ENCODE peak calls at places on chromosomes 7 and 10, in four cellular contexts. J, B, A and P are unnamed samples.

GRCh38 chr10:133142523-133143199 is 17.4 kb upstream of the KNDC1 start:
- DNase-seq in J (no peak), B (no peak), A (no peak), P (no peak)

GRCh38 chr10:101284171-101285092 is 55.2 kb upstream of the LBX1 start:
- DNase-seq in J (no peak), B (peak), A (no peak), P (no peak)

GRCh38 chr10:44206127-44206818 is 178.6 kb downstream of the CXCL12 start:
- DNase-seq in J (no peak), B (no peak), A (no peak), P (no peak)

GRCh38 chr10:34405611-34406462 is 409.3 kb downstream of the PARD3 start:
- DNase-seq in J (no peak), B (no peak), A (peak), P (no peak)

GRCh38 chr7:131284702-131285419 is 42.8 kb upstream of the MKLN1 start:
- DNase-seq in J (no peak), B (no peak), A (no peak), P (no peak)

GRCh38 chr7:55405856-55406541 is 40.9 kb downstream of the LANCL2 start:
- DNase-seq in J (no peak), B (no peak), A (no peak), P (no peak)

GRCh38 chr10:83612746-83613145 is 526.6 kb upstream of the GHITM start:
- DNase-seq in J (no peak), B (no peak), A (no peak), P (no peak)

GRCh38 chr10:75803816-75804576 is 372.6 kb downstream of the LRMDA start:
- DNase-seq in J (no peak), B (no peak), A (no peak), P (no peak)

GRCh38 chr7:29468196-29468595 is 95.4 kb upstream of the PRR15 start:
- DNase-seq in J (no peak), B (no peak), A (no peak), P (no peak)

GRCh38 chr10:66514666-66515065 is 411.2 kb upstream of the LRRTM3 start:
- DNase-seq in J (no peak), B (no peak), A (no peak), P (no peak)

GRCh38 chr10:66513504-66513903 is 412.3 kb upstream of the LRRTM3 start:
- DNase-seq in J (no peak), B (no peak), A (no peak), P (no peak)
- TF ChIP-seq TCF12 in J (no peak), B (no peak), A (no peak), P (no peak)

DNA sequence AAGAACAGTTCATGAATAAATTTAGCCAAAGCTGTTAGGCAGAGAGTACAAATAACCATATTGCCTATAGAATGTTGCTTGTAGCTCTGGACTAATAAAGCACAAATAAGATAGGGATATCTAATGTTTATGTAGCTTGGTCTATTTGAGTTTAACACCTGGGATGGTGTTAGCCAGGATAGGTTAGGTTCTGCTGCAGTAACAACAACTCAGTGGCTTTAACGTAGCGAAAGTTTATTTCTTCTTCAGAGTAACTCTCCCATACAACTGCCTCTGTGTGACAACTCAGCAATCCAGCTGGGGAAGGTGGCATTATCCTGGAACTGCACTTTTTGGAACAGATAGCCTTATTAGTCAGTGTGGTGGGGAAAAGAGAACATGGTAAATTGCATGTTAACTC is 52.2 kb upstream of the STEAP4 start:
- DNase-seq in J (no peak), B (no peak), A (no peak), P (no peak)
- TF ChIP-seq JUND in J (no peak), B (no peak), A (no peak), P (no peak)

GRCh38 chr10:55220975-55221374 is 419.9 kb upstream of the PCDH15 start:
- DNase-seq in J (no peak), B (no peak), A (no peak), P (no peak)
- TF ChIP-seq TCF12 in J (no peak), B (no peak), A (no peak), P (no peak)

GRCh38 chr7:148380581-148381419 is 209.8 kb upstream of the C7orf33 start:
- DNase-seq in J (no peak), B (peak), A (peak), P (no peak)

GRCh38 chr7:148382585-148382984 is 208.0 kb upstream of the C7orf33 start:
- DNase-seq in J (no peak), B (peak), A (no peak), P (no peak)

GRCh38 chr7:148383651-148384050 is 206.9 kb upstream of the C7orf33 start:
- DNase-seq in J (no peak), B (peak), A (no peak), P (no peak)

GRCh38 chr7:148390381-148390780 is 200.2 kb upstream of the C7orf33 start:
- DNase-seq in J (no peak), B (peak), A (no peak), P (no peak)

DNA sequence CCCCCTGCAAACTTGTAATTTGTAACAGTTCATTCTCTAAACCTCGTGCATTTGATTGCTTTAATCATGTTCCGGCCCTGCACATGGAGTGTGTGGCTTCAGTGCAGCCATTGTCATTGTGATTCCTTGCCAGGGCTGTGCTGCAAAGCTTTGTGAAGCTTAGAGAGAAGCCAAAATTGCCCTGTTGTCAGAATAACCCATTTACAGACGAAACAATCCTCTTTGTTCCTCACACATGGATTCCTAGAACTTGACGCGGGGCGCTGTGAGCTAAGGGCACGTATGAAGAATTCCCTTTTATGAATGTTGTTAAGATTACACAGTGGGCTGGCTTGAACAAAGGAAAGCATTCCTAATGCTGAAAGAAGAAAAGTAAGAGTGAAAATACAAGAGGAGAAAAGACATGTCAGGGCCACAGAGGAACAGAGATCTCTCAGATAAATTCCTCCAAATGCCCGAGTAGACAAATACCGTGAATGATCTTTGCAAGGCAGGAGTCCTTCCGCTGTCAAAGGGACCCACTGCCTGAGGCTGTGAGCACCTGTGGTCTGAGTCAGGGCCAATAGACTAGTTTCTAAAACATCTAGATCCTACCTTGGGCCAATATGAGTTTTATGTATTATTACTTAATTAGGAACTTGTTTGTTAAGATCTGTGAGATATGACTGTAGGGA is 205.4 kb upstream of the C7orf33 start:
- DNase-seq in J (no peak), B (peak), A (no peak), P (no peak)
- TF ChIP-seq JUND in J (no peak), B (no peak), A (no peak), P (no peak)